ENCODE peak calls at places on chromosomes 3 and 15, in four cellular contexts. P is CD8-positive, alpha-beta memory T cell; G is AG08395; Y is HFFc6. M is an unnamed sample.

GRCh38 chr3:20104167-20104661 is 64.0 kb downstream of the KAT2B start:
- DNase-seq in P (peak; percentile 22), G (no peak), Y (no peak), M (no peak)

GRCh38 chr3:196422976-196423781 is 9.0 kb downstream of the UBXN7 start:
- DNase-seq in P (no peak), G (no peak), Y (no peak), M (no peak)

GRCh38 chr15:86608461-86608860 is 528.8 kb downstream of the AGBL1 start:
- DNase-seq in P (no peak), G (no peak), Y (no peak), M (no peak)

GRCh38 chr15:80234883-80235282 is 17.1 kb downstream of the CTXND1 start:
- DNase-seq in P (peak; percentile 16), G (peak; percentile 70), Y (peak; percentile 18), M (peak; percentile 63)

GRCh38 chr3:50173685-50174516 is 17.5 kb upstream of the GNAT1 start:
- DNase-seq in P (no peak), G (no peak), Y (no peak), M (no peak)

GRCh38 chr3:13638927-13639326 is 90.0 kb downstream of the FBLN2 start:
- DNase-seq in P (no peak), G (no peak), Y (no peak), M (no peak)

GRCh38 chr15:67196672-67197363 is 57.6 kb downstream of the AAGAB start:
- DNase-seq in P (no peak), G (peak; percentile 89), Y (peak; percentile 78), M (peak; percentile 88)

GRCh38 chr3:120855665-120856437 is 52.2 kb upstream of the STXBP5L start:
- DNase-seq in P (no peak), G (peak; percentile 88), Y (peak; percentile 92), M (peak; percentile 95)

GRCh38 chr15:88744548-88745020 is 58.7 kb upstream of the ACAN start:
- DNase-seq in P (no peak), G (no peak), Y (no peak), M (no peak)

GRCh38 chr3:139762307-139762706 is 84.5 kb upstream of the NMNAT3 start:
- DNase-seq in P (no peak), G (no peak), Y (no peak), M (no peak)

GRCh38 chr3:11002456-11002855 is 9.9 kb downstream of the SLC6A1 start:
- DNase-seq in P (no peak), G (no peak), Y (no peak), M (no peak)

GRCh38 chr3:41808152-41808551 is 153.8 kb downstream of the ULK4 start:
- DNase-seq in P (no peak), G (peak; percentile 61), Y (peak; percentile 58), M (peak; percentile 42)

GRCh38 chr3:72690646-72691045 is 157.6 kb downstream of the SHQ1 start:
- DNase-seq in P (no peak), G (no peak), Y (no peak), M (no peak)

GRCh38 chr15:83784975-83785374 is 131.1 kb downstream of the ADAMTSL3 start:
- DNase-seq in P (no peak), G (no peak), Y (no peak), M (no peak)

GRCh38 chr15:80455668-80456442 is 51.7 kb downstream of the ARNT2 start:
- DNase-seq in P (peak; percentile 34), G (peak; percentile 92), Y (peak; percentile 93), M (peak; percentile 88)

GRCh38 chr3:30443756-30444673 is 162.4 kb upstream of the TGFBR2 start:
- DNase-seq in P (no peak), G (no peak), Y (no peak), M (no peak)

GRCh38 chr3:11624704-11625375 is 18.9 kb downstream of the VGLL4 start:
- DNase-seq in P (no peak), G (no peak), Y (no peak), M (no peak)

GRCh38 chr3:69084326-69084667 is 440 bp upstream of the ARL6IP5 start:
- DNase-seq in P (no peak), G (peak; percentile 72), Y (peak; percentile 79), M (peak; percentile 68)

GRCh38 chr3:161233557-161233956 is 12.4 kb downstream of the NMD3 start:
- DNase-seq in P (no peak), G (no peak), Y (no peak), M (no peak)

GRCh38 chr3:143750856-143751255 is 97.4 kb downstream of the SLC9A9 start:
- DNase-seq in P (no peak), G (no peak), Y (no peak), M (no peak)

GRCh38 chr3:172517859-172518466 is 5.3 kb downstream of the TNFSF10 start:
- DNase-seq in P (no peak), G (no peak), Y (no peak), M (no peak)

GRCh38 chr3:155548194-155548593 is 196.7 kb downstream of the PLCH1 start:
- DNase-seq in P (no peak), G (peak; percentile 81), Y (peak; percentile 36), M (peak; percentile 75)

GRCh38 chr3:134796313-134797079 is 1.4 kb downstream of the EPHB1 start:
- DNase-seq in P (no peak), G (peak; percentile 23), Y (no peak), M (peak; percentile 40)

GRCh38 chr3:183490653-183491052 is 62.2 kb upstream of the MCF2L2 start:
- DNase-seq in P (no peak), G (no peak), Y (no peak), M (no peak)

GRCh38 chr3:194019766-194020165 is 116.2 kb upstream of the HES1 start:
- DNase-seq in P (no peak), G (no peak), Y (no peak), M (no peak)

GRCh38 chr3:119349353-119349752 is 55.2 kb downstream of the ARHGAP31 start:
- DNase-seq in P (no peak), G (no peak), Y (no peak), M (no peak)

M was measured in AG20443.